ENCODE peak calls at places on chromosome 11, in nine cellular contexts. One of them, this sample, is unnamed.

GRCh38 chr11:119323532-119324033 is 6.7 kb upstream of the MCAM start:
- DNase-seq in Right ventricle myocardium inferior: peak
- DNase-seq in A673: peak
- DNase-seq in right atrium auricular region: peak
- DNase-seq in choroid plexus epithelial cell: peak
- DNase-seq in substantia nigra: peak
- DNase-seq in activated T-helper 1 cell treated with anti-CD3 and anti-CD28 coated beads, Interleukin-12 subunit alpha, Interleukin-12 subunit beta, Interleukin-2, Interleukin-4 antibody, amounts not matched to agents 30 ng/mL and 10 ng/mL and 1 ng/mL, durations not matched to agents 14 hours and 24 hours and 36 hours: peak
- DNase-seq in RCC 7860: peak
- DNase-seq in ovary: peak
- DNase-seq in this sample: no peak

GRCh38 chr11:12088047-12088481 is 22.3 kb upstream of the MICAL2 start:
- DNase-seq in substantia nigra: peak
- DNase-seq in Right ventricle myocardium inferior: no peak
- DNase-seq in ovary: no peak
- DNase-seq in right atrium auricular region: peak
- DNase-seq in A673: peak
- DNase-seq in RCC 7860: peak
- DNase-seq in activated T-helper 1 cell treated with anti-CD3 and anti-CD28 coated beads, Interleukin-12 subunit alpha, Interleukin-12 subunit beta, Interleukin-2, Interleukin-4 antibody, amounts not matched to agents 30 ng/mL and 10 ng/mL and 1 ng/mL, durations not matched to agents 14 hours and 24 hours and 36 hours: no peak
- DNase-seq in choroid plexus epithelial cell: peak
- DNase-seq in this sample: no peak

GRCh38 chr11:61375709-61376108 is 13.5 kb downstream of the TMEM138 start:
- DNase-seq in right atrium auricular region: no peak
- DNase-seq in ovary: no peak
- DNase-seq in Right ventricle myocardium inferior: no peak
- DNase-seq in substantia nigra: no peak
- DNase-seq in choroid plexus epithelial cell: no peak
- DNase-seq in activated T-helper 1 cell treated with anti-CD3 and anti-CD28 coated beads, Interleukin-12 subunit alpha, Interleukin-12 subunit beta, Interleukin-2, Interleukin-4 antibody, amounts not matched to agents 30 ng/mL and 10 ng/mL and 1 ng/mL, durations not matched to agents 14 hours and 24 hours and 36 hours: no peak
- DNase-seq in A673: no peak
- DNase-seq in RCC 7860: no peak
- DNase-seq in this sample: no peak

GRCh38 chr11:119320593-119321524 is 3.9 kb upstream of the MCAM start:
- DNase-seq in substantia nigra: peak
- DNase-seq in A673: peak
- DNase-seq in activated T-helper 1 cell treated with anti-CD3 and anti-CD28 coated beads, Interleukin-12 subunit alpha, Interleukin-12 subunit beta, Interleukin-2, Interleukin-4 antibody, amounts not matched to agents 30 ng/mL and 10 ng/mL and 1 ng/mL, durations not matched to agents 14 hours and 24 hours and 36 hours: peak
- DNase-seq in Right ventricle myocardium inferior: peak
- DNase-seq in ovary: peak
- DNase-seq in choroid plexus epithelial cell: peak
- DNase-seq in RCC 7860: no peak
- DNase-seq in right atrium auricular region: no peak
- DNase-seq in this sample: no peak

GRCh38 chr11:16049611-16050010 is 306.7 kb downstream of the SOX6 start:
- DNase-seq in Right ventricle myocardium inferior: no peak
- DNase-seq in ovary: no peak
- DNase-seq in choroid plexus epithelial cell: no peak
- DNase-seq in A673: no peak
- DNase-seq in substantia nigra: no peak
- DNase-seq in activated T-helper 1 cell treated with anti-CD3 and anti-CD28 coated beads, Interleukin-12 subunit alpha, Interleukin-12 subunit beta, Interleukin-2, Interleukin-4 antibody, amounts not matched to agents 30 ng/mL and 10 ng/mL and 1 ng/mL, durations not matched to agents 14 hours and 24 hours and 36 hours: no peak
- DNase-seq in right atrium auricular region: no peak
- DNase-seq in RCC 7860: no peak
- DNase-seq in this sample: no peak

GRCh38 chr11:34068098-34068497 is 16.6 kb downstream of the CAPRIN1 start:
- DNase-seq in ovary: no peak
- DNase-seq in substantia nigra: no peak
- DNase-seq in RCC 7860: peak
- DNase-seq in Right ventricle myocardium inferior: no peak
- DNase-seq in right atrium auricular region: no peak
- DNase-seq in activated T-helper 1 cell treated with anti-CD3 and anti-CD28 coated beads, Interleukin-12 subunit alpha, Interleukin-12 subunit beta, Interleukin-2, Interleukin-4 antibody, amounts not matched to agents 30 ng/mL and 10 ng/mL and 1 ng/mL, durations not matched to agents 14 hours and 24 hours and 36 hours: no peak
- DNase-seq in A673: peak
- DNase-seq in choroid plexus epithelial cell: peak
- DNase-seq in this sample: no peak

GRCh38 chr11:119664701-119665420 is 64.1 kb downstream of the NECTIN1 start:
- DNase-seq in right atrium auricular region: no peak
- DNase-seq in ovary: no peak
- DNase-seq in substantia nigra: no peak
- DNase-seq in choroid plexus epithelial cell: no peak
- DNase-seq in activated T-helper 1 cell treated with anti-CD3 and anti-CD28 coated beads, Interleukin-12 subunit alpha, Interleukin-12 subunit beta, Interleukin-2, Interleukin-4 antibody, amounts not matched to agents 30 ng/mL and 10 ng/mL and 1 ng/mL, durations not matched to agents 14 hours and 24 hours and 36 hours: no peak
- DNase-seq in RCC 7860: no peak
- DNase-seq in Right ventricle myocardium inferior: no peak
- DNase-seq in A673: no peak
- DNase-seq in this sample: no peak

GRCh38 chr11:62552931-62553838 is 6.6 kb upstream of the AHNAK start:
- DNase-seq in activated T-helper 1 cell treated with anti-CD3 and anti-CD28 coated beads, Interleukin-12 subunit alpha, Interleukin-12 subunit beta, Interleukin-2, Interleukin-4 antibody, amounts not matched to agents 30 ng/mL and 10 ng/mL and 1 ng/mL, durations not matched to agents 14 hours and 24 hours and 36 hours: peak
- DNase-seq in RCC 7860: peak
- DNase-seq in right atrium auricular region: peak
- DNase-seq in Right ventricle myocardium inferior: peak
- DNase-seq in A673: peak
- DNase-seq in ovary: peak
- DNase-seq in choroid plexus epithelial cell: peak
- DNase-seq in substantia nigra: peak
- DNase-seq in this sample: no peak

GRCh38 chr11:9495780-9496514 is 35.1 kb downstream of the ZNF143 start:
- DNase-seq in activated T-helper 1 cell treated with anti-CD3 and anti-CD28 coated beads, Interleukin-12 subunit alpha, Interleukin-12 subunit beta, Interleukin-2, Interleukin-4 antibody, amounts not matched to agents 30 ng/mL and 10 ng/mL and 1 ng/mL, durations not matched to agents 14 hours and 24 hours and 36 hours: no peak
- DNase-seq in ovary: no peak
- DNase-seq in substantia nigra: no peak
- DNase-seq in right atrium auricular region: no peak
- DNase-seq in Right ventricle myocardium inferior: no peak
- DNase-seq in RCC 7860: no peak
- DNase-seq in choroid plexus epithelial cell: no peak
- DNase-seq in A673: no peak
- DNase-seq in this sample: no peak

GRCh38 chr11:43021466-43021865 is 290.3 kb upstream of the API5 start:
- DNase-seq in right atrium auricular region: no peak
- DNase-seq in RCC 7860: no peak
- DNase-seq in activated T-helper 1 cell treated with anti-CD3 and anti-CD28 coated beads, Interleukin-12 subunit alpha, Interleukin-12 subunit beta, Interleukin-2, Interleukin-4 antibody, amounts not matched to agents 30 ng/mL and 10 ng/mL and 1 ng/mL, durations not matched to agents 14 hours and 24 hours and 36 hours: no peak
- DNase-seq in ovary: no peak
- DNase-seq in Right ventricle myocardium inferior: no peak
- DNase-seq in substantia nigra: no peak
- DNase-seq in A673: peak
- DNase-seq in choroid plexus epithelial cell: no peak
- DNase-seq in this sample: no peak

GRCh38 chr11:110000858-110001257 is 92.3 kb upstream of the ZC3H12C start:
- DNase-seq in right atrium auricular region: no peak
- DNase-seq in activated T-helper 1 cell treated with anti-CD3 and anti-CD28 coated beads, Interleukin-12 subunit alpha, Interleukin-12 subunit beta, Interleukin-2, Interleukin-4 antibody, amounts not matched to agents 30 ng/mL and 10 ng/mL and 1 ng/mL, durations not matched to agents 14 hours and 24 hours and 36 hours: no peak
- DNase-seq in ovary: no peak
- DNase-seq in substantia nigra: no peak
- DNase-seq in choroid plexus epithelial cell: peak
- DNase-seq in RCC 7860: no peak
- DNase-seq in Right ventricle myocardium inferior: no peak
- DNase-seq in A673: peak
- DNase-seq in this sample: no peak

GRCh38 chr11:57597461-57597892 is at the start of gene SERPING1:
- DNase-seq in RCC 7860: no peak
- DNase-seq in A673: no peak
- DNase-seq in choroid plexus epithelial cell: peak
- DNase-seq in activated T-helper 1 cell treated with anti-CD3 and anti-CD28 coated beads, Interleukin-12 subunit alpha, Interleukin-12 subunit beta, Interleukin-2, Interleukin-4 antibody, amounts not matched to agents 30 ng/mL and 10 ng/mL and 1 ng/mL, durations not matched to agents 14 hours and 24 hours and 36 hours: no peak
- DNase-seq in Right ventricle myocardium inferior: peak
- DNase-seq in ovary: peak
- DNase-seq in substantia nigra: peak
- DNase-seq in right atrium auricular region: peak
- DNase-seq in this sample: no peak

GRCh38 chr11:35357893-35358292 is 61.5 kb downstream of the SLC1A2 start:
- DNase-seq in A673: no peak
- DNase-seq in choroid plexus epithelial cell: no peak
- DNase-seq in substantia nigra: no peak
- DNase-seq in Right ventricle myocardium inferior: no peak
- DNase-seq in right atrium auricular region: peak
- DNase-seq in RCC 7860: no peak
- DNase-seq in ovary: no peak
- DNase-seq in activated T-helper 1 cell treated with anti-CD3 and anti-CD28 coated beads, Interleukin-12 subunit alpha, Interleukin-12 subunit beta, Interleukin-2, Interleukin-4 antibody, amounts not matched to agents 30 ng/mL and 10 ng/mL and 1 ng/mL, durations not matched to agents 14 hours and 24 hours and 36 hours: no peak
- DNase-seq in this sample: no peak

GRCh38 chr11:65314501-65315203 is at the start of gene CDC42EP2:
- DNase-seq in substantia nigra: peak
- DNase-seq in choroid plexus epithelial cell: peak
- DNase-seq in A673: peak
- DNase-seq in ovary: peak
- DNase-seq in activated T-helper 1 cell treated with anti-CD3 and anti-CD28 coated beads, Interleukin-12 subunit alpha, Interleukin-12 subunit beta, Interleukin-2, Interleukin-4 antibody, amounts not matched to agents 30 ng/mL and 10 ng/mL and 1 ng/mL, durations not matched to agents 14 hours and 24 hours and 36 hours: peak
- DNase-seq in right atrium auricular region: peak
- DNase-seq in RCC 7860: peak
- DNase-seq in Right ventricle myocardium inferior: peak
- DNase-seq in this sample: peak

GRCh38 chr11:73164803-73165542 is 22.9 kb upstream of the FCHSD2 start:
- DNase-seq in substantia nigra: no peak
- DNase-seq in right atrium auricular region: no peak
- DNase-seq in A673: no peak
- DNase-seq in choroid plexus epithelial cell: no peak
- DNase-seq in activated T-helper 1 cell treated with anti-CD3 and anti-CD28 coated beads, Interleukin-12 subunit alpha, Interleukin-12 subunit beta, Interleukin-2, Interleukin-4 antibody, amounts not matched to agents 30 ng/mL and 10 ng/mL and 1 ng/mL, durations not matched to agents 14 hours and 24 hours and 36 hours: no peak
- DNase-seq in ovary: peak
- DNase-seq in Right ventricle myocardium inferior: no peak
- DNase-seq in RCC 7860: no peak
- DNase-seq in this sample: no peak

GRCh38 chr11:61144511-61145179 is 16.6 kb downstream of the VPS37C start:
- DNase-seq in A673: no peak
- DNase-seq in Right ventricle myocardium inferior: no peak
- DNase-seq in activated T-helper 1 cell treated with anti-CD3 and anti-CD28 coated beads, Interleukin-12 subunit alpha, Interleukin-12 subunit beta, Interleukin-2, Interleukin-4 antibody, amounts not matched to agents 30 ng/mL and 10 ng/mL and 1 ng/mL, durations not matched to agents 14 hours and 24 hours and 36 hours: no peak
- DNase-seq in right atrium auricular region: no peak
- DNase-seq in ovary: peak
- DNase-seq in RCC 7860: no peak
- DNase-seq in substantia nigra: no peak
- DNase-seq in choroid plexus epithelial cell: no peak
- DNase-seq in this sample: no peak

GRCh38 chr11:46731545-46731944 is 12.5 kb downstream of the F2 start:
- DNase-seq in substantia nigra: no peak
- DNase-seq in ovary: no peak
- DNase-seq in right atrium auricular region: no peak
- DNase-seq in RCC 7860: no peak
- DNase-seq in choroid plexus epithelial cell: no peak
- DNase-seq in activated T-helper 1 cell treated with anti-CD3 and anti-CD28 coated beads, Interleukin-12 subunit alpha, Interleukin-12 subunit beta, Interleukin-2, Interleukin-4 antibody, amounts not matched to agents 30 ng/mL and 10 ng/mL and 1 ng/mL, durations not matched to agents 14 hours and 24 hours and 36 hours: no peak
- DNase-seq in A673: no peak
- DNase-seq in Right ventricle myocardium inferior: no peak
- DNase-seq in this sample: no peak

GRCh38 chr11:61293869-61294716 is 1.0 kb downstream of the VWCE start:
- DNase-seq in activated T-helper 1 cell treated with anti-CD3 and anti-CD28 coated beads, Interleukin-12 subunit alpha, Interleukin-12 subunit beta, Interleukin-2, Interleukin-4 antibody, amounts not matched to agents 30 ng/mL and 10 ng/mL and 1 ng/mL, durations not matched to agents 14 hours and 24 hours and 36 hours: no peak
- DNase-seq in ovary: peak
- DNase-seq in RCC 7860: no peak
- DNase-seq in substantia nigra: peak
- DNase-seq in right atrium auricular region: peak
- DNase-seq in choroid plexus epithelial cell: peak
- DNase-seq in Right ventricle myocardium inferior: peak
- DNase-seq in A673: peak
- DNase-seq in this sample: peak

GRCh38 chr11:47233989-47234668 is 14.5 kb downstream of the ACP2 start:
- DNase-seq in Right ventricle myocardium inferior: no peak
- DNase-seq in substantia nigra: no peak
- DNase-seq in right atrium auricular region: no peak
- DNase-seq in RCC 7860: peak
- DNase-seq in choroid plexus epithelial cell: peak
- DNase-seq in activated T-helper 1 cell treated with anti-CD3 and anti-CD28 coated beads, Interleukin-12 subunit alpha, Interleukin-12 subunit beta, Interleukin-2, Interleukin-4 antibody, amounts not matched to agents 30 ng/mL and 10 ng/mL and 1 ng/mL, durations not matched to agents 14 hours and 24 hours and 36 hours: no peak
- DNase-seq in A673: peak
- DNase-seq in ovary: no peak
- DNase-seq in this sample: no peak

GRCh38 chr11:86244522-86245368 is at the start of gene EED:
- DNase-seq in ovary: peak
- DNase-seq in Right ventricle myocardium inferior: peak
- DNase-seq in right atrium auricular region: peak
- DNase-seq in activated T-helper 1 cell treated with anti-CD3 and anti-CD28 coated beads, Interleukin-12 subunit alpha, Interleukin-12 subunit beta, Interleukin-2, Interleukin-4 antibody, amounts not matched to agents 30 ng/mL and 10 ng/mL and 1 ng/mL, durations not matched to agents 14 hours and 24 hours and 36 hours: peak
- DNase-seq in substantia nigra: peak
- DNase-seq in RCC 7860: peak
- DNase-seq in choroid plexus epithelial cell: peak
- DNase-seq in A673: peak
- DNase-seq in this sample: peak

GRCh38 chr11:111413849-111414248 is 34.8 kb upstream of the POU2AF1 start:
- DNase-seq in RCC 7860: no peak
- DNase-seq in choroid plexus epithelial cell: no peak
- DNase-seq in activated T-helper 1 cell treated with anti-CD3 and anti-CD28 coated beads, Interleukin-12 subunit alpha, Interleukin-12 subunit beta, Interleukin-2, Interleukin-4 antibody, amounts not matched to agents 30 ng/mL and 10 ng/mL and 1 ng/mL, durations not matched to agents 14 hours and 24 hours and 36 hours: no peak
- DNase-seq in A673: no peak
- DNase-seq in right atrium auricular region: no peak
- DNase-seq in substantia nigra: no peak
- DNase-seq in Right ventricle myocardium inferior: no peak
- DNase-seq in ovary: no peak
- DNase-seq in this sample: no peak

GRCh38 chr11:134939905-134940304 is 527.9 kb upstream of the B3GAT1 start:
- DNase-seq in A673: peak
- DNase-seq in choroid plexus epithelial cell: peak
- DNase-seq in RCC 7860: no peak
- DNase-seq in substantia nigra: no peak
- DNase-seq in ovary: no peak
- DNase-seq in right atrium auricular region: no peak
- DNase-seq in activated T-helper 1 cell treated with anti-CD3 and anti-CD28 coated beads, Interleukin-12 subunit alpha, Interleukin-12 subunit beta, Interleukin-2, Interleukin-4 antibody, amounts not matched to agents 30 ng/mL and 10 ng/mL and 1 ng/mL, durations not matched to agents 14 hours and 24 hours and 36 hours: no peak
- DNase-seq in Right ventricle myocardium inferior: no peak
- DNase-seq in this sample: peak

This sample was measured in osteocyte.